ENCODE peak calls at places on chromosomes 13 and 19, in seven cellular contexts. N is K562, Y is AG09309, J is choroid plexus epithelial cell, P is WTC11, A is HFFc6, D is B cell. R is an unnamed sample.

GRCh38 chr19:55251296-55252081 is 7.3 kb downstream of the PPP6R1 start:
- DNase-seq in N (no peak), Y (no peak), J (peak), P (no peak), A (no peak), D (peak), R (no peak)

GRCh38 chr19:55406869-55407624 is 541 bp downstream of the UBE2S start:
- DNase-seq in N (peak), Y (no peak), J (peak), P (no peak), A (no peak), D (peak), R (no peak)

GRCh38 chr13:114031631-114032030 is 57.8 kb upstream of the C13orf46 start:
- DNase-seq in N (no peak), Y (no peak), J (no peak), P (no peak), A (no peak), D (no peak), R (no peak)

GRCh38 chr19:9498183-9498902 is at the start of gene ZNF560:
- DNase-seq in N (peak), Y (no peak), J (peak), P (peak), A (no peak), D (no peak), R (peak)

GRCh38 chr13:43363156-43363918 is 340.0 kb downstream of the DNAJC15 start:
- DNase-seq in N (no peak), Y (peak), J (peak), P (no peak), A (no peak), D (no peak), R (peak)

GRCh38 chr13:24624363-24624762 is 55.8 kb upstream of the ATP12A start:
- DNase-seq in N (no peak), Y (no peak), J (no peak), P (no peak), A (no peak), D (no peak), R (no peak)

GRCh38 chr13:75705395-75705794 is 69.3 kb downstream of the LMO7 start:
- DNase-seq in N (no peak), Y (peak), J (peak), P (no peak), A (peak), D (no peak), R (peak)

GRCh38 chr13:109651854-109652253 is 134.5 kb downstream of the IRS2 start:
- DNase-seq in N (no peak), Y (no peak), J (no peak), P (no peak), A (no peak), D (no peak), R (no peak)

GRCh38 chr19:35608250-35608649 is 4.3 kb upstream of the HAUS5 start:
- DNase-seq in N (no peak), Y (no peak), J (peak), P (no peak), A (no peak), D (no peak), R (peak)

GRCh38 chr13:40572961-40573360 is 93.5 kb downstream of the FOXO1 start:
- DNase-seq in N (no peak), Y (no peak), J (no peak), P (no peak), A (no peak), D (no peak), R (no peak)

GRCh38 chr13:43432948-43433347 is 353.8 kb downstream of the ENOX1 start:
- DNase-seq in N (no peak), Y (no peak), J (no peak), P (no peak), A (no peak), D (no peak), R (peak)

GRCh38 chr13:35767256-35767981 is 290.9 kb upstream of the MAB21L1 start:
- DNase-seq in N (no peak), Y (no peak), J (no peak), P (no peak), A (no peak), D (no peak), R (no peak)

GRCh38 chr19:21434967-21435544 is 38.1 kb downstream of the ZNF493 start:
- DNase-seq in N (no peak), Y (no peak), J (no peak), P (no peak), A (no peak), D (no peak), R (no peak)

GRCh38 chr13:110179116-110179857 is 127.7 kb downstream of the COL4A1 start:
- DNase-seq in N (no peak), Y (no peak), J (no peak), P (no peak), A (no peak), D (no peak), R (no peak)

GRCh38 chr19:17749912-17750317 is 1.4 kb upstream of the FCHO1 start:
- DNase-seq in N (no peak), Y (no peak), J (peak), P (no peak), A (no peak), D (no peak), R (no peak)

GRCh38 chr13:68056816-68057710 is 826.9 kb upstream of the PCDH9 start:
- DNase-seq in N (no peak), Y (no peak), J (peak), P (no peak), A (no peak), D (no peak), R (no peak)

GRCh38 chr19:35318679-35319448 is 10.1 kb upstream of the CD22 start:
- DNase-seq in N (peak), Y (peak), J (peak), P (no peak), A (peak), D (peak), R (peak)

GRCh38 chr19:16444273-16444597 is 27.5 kb downstream of the EPS15L1 start:
- DNase-seq in N (no peak), Y (no peak), J (no peak), P (no peak), A (no peak), D (no peak), R (no peak)

GRCh38 chr13:111216166-111216960 is 101.3 kb downstream of the ARHGEF7 start:
- DNase-seq in N (peak), Y (no peak), J (peak), P (peak), A (no peak), D (peak), R (peak)

GRCh38 chr13:50128406-50129048 is 113.3 kb downstream of the KCNRG start:
- DNase-seq in N (no peak), Y (no peak), J (peak), P (peak), A (no peak), D (no peak), R (no peak)

GRCh38 chr19:45767410-45767880 is 1.6 kb downstream of the SIX5 start:
- DNase-seq in N (peak), Y (peak), J (peak), P (peak), A (peak), D (peak), R (peak)

GRCh38 chr19:46828484-46828883 is 22.2 kb downstream of the AP2S1 start:
- DNase-seq in N (no peak), Y (no peak), J (no peak), P (no peak), A (peak), D (no peak), R (no peak)

GRCh38 chr19:32483574-32483973 is 78.0 kb downstream of the DPY19L3 start:
- DNase-seq in N (no peak), Y (no peak), J (no peak), P (no peak), A (no peak), D (no peak), R (no peak)

GRCh38 chr19:46060012-46060411 is 19.2 kb upstream of the IGFL4 start:
- DNase-seq in N (no peak), Y (no peak), J (no peak), P (no peak), A (no peak), D (no peak), R (no peak)

GRCh38 chr13:20570540-20570939 is 3.6 kb downstream of the IFT88 start:
- DNase-seq in N (no peak), Y (peak), J (peak), P (no peak), A (peak), D (no peak), R (peak)

GRCh38 chr19:10855879-10856522 is 7.8 kb downstream of the C19orf38 start:
- DNase-seq in N (no peak), Y (no peak), J (no peak), P (peak), A (no peak), D (no peak), R (no peak)

GRCh38 chr13:97849305-97849704 is 104.2 kb upstream of the IPO5 start:
- DNase-seq in N (peak), Y (no peak), J (peak), P (no peak), A (peak), D (no peak), R (peak)

GRCh38 chr13:32535748-32536147 is 2.8 kb downstream of the N4BP2L2 start:
- DNase-seq in N (no peak), Y (no peak), J (no peak), P (no peak), A (no peak), D (no peak), R (no peak)

GRCh38 chr13:91185294-91185863 is 162.1 kb upstream of the MIR17HG start:
- DNase-seq in N (no peak), Y (no peak), J (peak), P (no peak), A (no peak), D (no peak), R (no peak)

GRCh38 chr19:12736854-12737665 is at the start of gene GET3:
- DNase-seq in N (peak), Y (peak), J (peak), P (peak), A (peak), D (peak), R (peak)

GRCh38 chr19:18368504-18369222 is 17.3 kb upstream of the GDF15 start:
- DNase-seq in N (peak), Y (no peak), J (no peak), P (no peak), A (no peak), D (no peak), R (no peak)

DNA sequence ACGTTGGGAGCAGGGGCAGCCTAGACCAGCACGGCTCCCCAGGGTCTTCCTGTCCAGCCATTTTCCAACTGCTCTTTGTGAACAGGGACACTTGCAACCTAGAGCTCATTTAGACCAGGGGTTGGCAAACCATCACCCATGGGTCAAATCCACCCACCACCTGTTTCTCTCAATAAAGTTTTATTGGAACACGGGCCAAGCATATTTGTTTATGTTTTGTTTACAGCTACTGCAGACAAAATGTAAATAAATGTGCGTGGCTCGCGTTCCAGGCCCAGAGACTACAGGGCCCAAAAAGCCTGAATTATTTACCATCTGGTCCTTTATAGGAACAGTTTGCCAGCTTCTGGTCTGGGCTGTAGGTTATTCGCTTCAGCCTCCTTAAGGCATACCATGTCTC is 13.3 kb upstream of the EMC10 start:
- DNase-seq in N (no peak), Y (no peak), J (no peak), P (no peak), A (no peak), D (no peak), R (no peak)
- TF ChIP-seq CTCF in N (no peak), Y (no peak), J (no peak), P (no peak), A (no peak), D (no peak), R (no peak)

GRCh38 chr19:42325896-42326771 is 699 bp downstream of the MEGF8 start:
- DNase-seq in N (peak), Y (no peak), J (no peak), P (peak), A (no peak), D (peak), R (peak)

GRCh38 chr19:42323852-42324654 is 1.4 kb upstream of the MEGF8 start:
- DNase-seq in N (no peak), Y (no peak), J (no peak), P (peak), A (no peak), D (peak), R (peak)

GRCh38 chr19:42325308-42325895 is at the start of gene MEGF8:
- DNase-seq in N (peak), Y (peak), J (peak), P (peak), A (peak), D (peak), R (peak)

GRCh38 chr19:42323473-42323851 is 2.0 kb upstream of the MEGF8 start:
- DNase-seq in N (no peak), Y (no peak), J (no peak), P (peak), A (no peak), D (no peak), R (peak)

GRCh38 chr19:42324655-42325307 is 654 bp upstream of the MEGF8 start:
- DNase-seq in N (no peak), Y (no peak), J (no peak), P (peak), A (no peak), D (no peak), R (no peak)
- TF ChIP-seq CTCF in N (no peak), Y (no peak), J (no peak), P (no peak), A (no peak), D (no peak), R (no peak)

GRCh38 chr13:23087884-23088283 is 92.9 kb upstream of the SGCG start:
- DNase-seq in N (peak), Y (no peak), J (peak), P (peak), A (peak), D (no peak), R (peak)
- TF ChIP-seq CTCF in N (peak), Y (peak), J (peak), P (no peak), A (peak), D (peak), R (peak)

GRCh38 chr13:93004919-93005318 is 221.7 kb upstream of the GPC6 start:
- DNase-seq in N (no peak), Y (peak), J (peak), P (peak), A (no peak), D (no peak), R (no peak)
- TF ChIP-seq CTCF in N (no peak), Y (peak), J (peak), P (peak), A (peak), D (no peak), R (peak)

R was measured in foreskin fibroblast.